ENCODE peak calls at places on chromosomes 12 and 14, in six cellular contexts. Z is WTC11; E is stomach; G is brain microvascular endothelial cell; H is stimulated activated CD4-positive, alpha-beta T cell treated with anti-CD3 and anti-CD28 coated beads, Interleukin-1b, Interleukin-23, amount 100 ng/mL, for 4 hours; P is H7. V is an unnamed sample.

GRCh38 chr14:29724991-29725390 is 202.7 kb downstream of the PRKD1 start:
- DNase-seq in Z (peak), E (no peak), G (no peak), H (no peak), P (no peak), V (peak)

GRCh38 chr12:105047303-105047702 is 37.0 kb downstream of the ALDH1L2 start:
- DNase-seq in Z (no peak), E (no peak), G (no peak), H (no peak), P (no peak), V (no peak)

GRCh38 chr14:90513151-90514014 is 116.6 kb downstream of the CALM1 start:
- DNase-seq in Z (no peak), E (peak), G (no peak), H (no peak), P (peak), V (no peak)

GRCh38 chr14:20490563-20490962 is 14.8 kb upstream of the RNASE10 start:
- DNase-seq in Z (no peak), E (no peak), G (no peak), H (no peak), P (no peak), V (no peak)

GRCh38 chr12:6383572-6384498 is at the start of gene LTBR:
- DNase-seq in Z (peak), E (peak), G (peak), H (no peak), P (peak), V (peak)

GRCh38 chr12:89401433-89402086 is 49.3 kb upstream of the DUSP6 start:
- DNase-seq in Z (no peak), E (no peak), G (no peak), H (no peak), P (no peak), V (no peak)

GRCh38 chr12:1616233-1617066 is 12.6 kb upstream of the WNT5B start:
- DNase-seq in Z (no peak), E (no peak), G (no peak), H (no peak), P (no peak), V (no peak)

GRCh38 chr12:89525824-89526770 is at the start of gene POC1B:
- DNase-seq in Z (peak), E (peak), G (peak), H (peak), P (peak), V (peak)

GRCh38 chr14:61461808-61462275 is 140.5 kb downstream of the PRKCH start:
- DNase-seq in Z (no peak), E (no peak), G (peak), H (no peak), P (peak), V (peak)

GRCh38 chr14:41607966-41608663 is 1.4 kb downstream of the LRFN5 start:
- DNase-seq in Z (peak), E (no peak), G (no peak), H (no peak), P (peak), V (no peak)

GRCh38 chr12:111429760-111430417 is 24.2 kb downstream of the SH2B3 start:
- DNase-seq in Z (no peak), E (no peak), G (no peak), H (no peak), P (peak), V (no peak)

GRCh38 chr12:125092872-125093680 is 27.8 kb downstream of the AACS start:
- DNase-seq in Z (no peak), E (peak), G (peak), H (no peak), P (peak), V (no peak)

GRCh38 chr12:14678547-14678946 is 17.9 kb downstream of the GUCY2C start:
- DNase-seq in Z (no peak), E (no peak), G (no peak), H (no peak), P (no peak), V (no peak)

GRCh38 chr14:91291786-91292405 is 47.4 kb upstream of the GPR68 start:
- DNase-seq in Z (no peak), E (no peak), G (no peak), H (no peak), P (no peak), V (no peak)

GRCh38 chr14:68363841-68364711 is 428.8 kb downstream of the ZFP36L1 start:
- DNase-seq in Z (peak), E (no peak), G (peak), H (no peak), P (peak), V (no peak)

GRCh38 chr12:1463073-1463905 is 131.1 kb downstream of the FBXL14 start:
- DNase-seq in Z (no peak), E (no peak), G (no peak), H (no peak), P (no peak), V (no peak)